ENCODE peak calls at places on chromosome 14, in nine cellular contexts. V is A549; E is left cardiac atrium; T is BE2C; L is AG08395; G is stimulated activated CD8-positive, alpha-beta memory T cell treated with anti-CD3 and anti-CD28 coated beads, Interleukin-4, amount 100 ng/mL, for 48 hours; O is colonic mucosa; K is NCI-H748 treated with DMSO at 0.1 percent for 48 hours; Z is T47D. Q is an unnamed sample.

GRCh38 chr14:63186453-63186852 is 17.8 kb upstream of the RHOJ start:
- DNase-seq in V (no peak), E (no peak), T (no peak), O (no peak), L (no peak), Z (no peak), G (no peak), K (no peak), Q (no peak)

GRCh38 chr14:68538641-68539040 is 254.2 kb downstream of the ZFP36L1 start:
- DNase-seq in K (no peak), L (no peak), T (no peak), G (no peak), O (no peak), V (no peak), Z (no peak), E (no peak), Q (no peak)

GRCh38 chr14:100889641-100890040 is 13.9 kb downstream of the RTL1 start:
- DNase-seq in E (no peak), T (no peak), Z (no peak), G (no peak), K (no peak), L (no peak), V (no peak), O (no peak), Q (no peak)

GRCh38 chr14:91257328-91258020 is 13.0 kb upstream of the GPR68 start:
- DNase-seq in L (no peak), V (no peak), K (no peak), E (no peak), Z (no peak), G (no peak), T (peak), O (no peak), Q (no peak)

GRCh38 chr14:58866386-58866785 is 228.6 kb downstream of the DACT1 start:
- DNase-seq in O (no peak), G (no peak), V (no peak), K (no peak), T (no peak), E (no peak), L (peak), Z (no peak), Q (no peak)

GRCh38 chr14:87230726-87231125 is 762.3 kb downstream of the GALC start:
- DNase-seq in V (no peak), G (no peak), Z (no peak), E (no peak), L (no peak), T (no peak), O (no peak), K (no peak), Q (no peak)

GRCh38 chr14:106872619-106873446 is 1346.5 kb downstream of the TMEM121 start:
- DNase-seq in E (peak), L (no peak), Z (peak), G (peak), K (peak), V (peak), T (peak), O (peak), Q (no peak)

GRCh38 chr14:41868396-41868795 is 261.7 kb downstream of the LRFN5 start:
- DNase-seq in K (no peak), G (no peak), O (no peak), T (no peak), L (no peak), E (no peak), Z (no peak), V (no peak), Q (no peak)

GRCh38 chr14:58315606-58316005 is 17.3 kb downstream of the ARID4A start:
- DNase-seq in L (no peak), Z (no peak), O (no peak), T (no peak), V (no peak), G (no peak), E (no peak), K (no peak), Q (no peak)

GRCh38 chr14:63178912-63179311 is 25.3 kb upstream of the RHOJ start:
- DNase-seq in K (no peak), G (no peak), L (peak), O (no peak), V (no peak), T (no peak), E (no peak), Z (no peak), Q (no peak)

GRCh38 chr14:59698793-59699192 is 122.2 kb upstream of the CCDC175 start:
- DNase-seq in T (no peak), V (no peak), G (no peak), L (no peak), K (no peak), Z (no peak), E (no peak), O (no peak), Q (no peak)

GRCh38 chr14:38197761-38198345 is 9.9 kb upstream of the SSTR1 start:
- DNase-seq in K (no peak), L (peak), V (no peak), O (no peak), T (no peak), Z (no peak), E (no peak), G (no peak), Q (no peak)

GRCh38 chr14:57526942-57527341 is 33.3 kb upstream of the CCDC198 start:
- DNase-seq in O (no peak), Z (no peak), T (no peak), V (no peak), L (no peak), K (no peak), E (no peak), G (no peak), Q (no peak)

GRCh38 chr14:75610839-75611238 is 32.4 kb downstream of the FLVCR2 start:
- DNase-seq in K (no peak), O (no peak), T (no peak), E (no peak), L (no peak), G (no peak), V (no peak), Z (no peak), Q (no peak)

GRCh38 chr14:89564291-89564957 is 147.4 kb upstream of the FOXN3 start:
- DNase-seq in L (no peak), K (no peak), O (no peak), E (no peak), T (no peak), Z (no peak), G (no peak), V (no peak), Q (peak)

Q was measured in stromal cell of bone marrow.